ENCODE peak calls at places on chromosomes 11 and 22, in five cellular contexts. L is GM23338, W is H1, Y is HCT116, Q is neural progenitor cell. B is an unnamed sample.

GRCh38 chr11:68965901-68966868 is 14.6 kb downstream of the MRGPRD start:
- DNase-seq in L (no peak), Q (no peak), W (no peak), Y (no peak), B (no peak)

GRCh38 chr11:99841885-99842284 is 821.1 kb downstream of the CNTN5 start:
- DNase-seq in W (no peak), Y (no peak), Q (no peak), L (no peak), B (no peak)

GRCh38 chr11:95154514-95154913 is 64.9 kb downstream of the ENDOD1 start:
- DNase-seq in Y (peak; percentile 41), L (peak; percentile 84), W (no peak), Q (peak; percentile 80), B (no peak)

GRCh38 chr11:2932850-2933251 is 3.6 kb upstream of the PHLDA2 start:
- DNase-seq in Q (no peak), W (no peak), Y (no peak), L (no peak), B (no peak)

GRCh38 chr22:22748297-22748743 is 103.9 kb downstream of the GGTLC2 start:
- DNase-seq in Q (peak; percentile 44), Y (no peak), L (peak; percentile 43), W (no peak), B (no peak)

GRCh38 chr11:77150836-77151235 is 22.8 kb downstream of the MYO7A start:
- DNase-seq in W (no peak), Q (no peak), L (no peak), Y (no peak), B (no peak)

GRCh38 chr11:9760180-9760550 is 96.3 kb downstream of the SWAP70 start:
- DNase-seq in W (no peak), Q (no peak), L (no peak), Y (no peak), B (no peak)

GRCh38 chr11:124172076-124172475 is 11.1 kb upstream of the OR10D3 start:
- DNase-seq in L (no peak), Q (no peak), Y (no peak), W (no peak), B (no peak)

GRCh38 chr11:94028436-94028835 is 7.3 kb downstream of the HEPHL1 start:
- DNase-seq in Y (no peak), W (no peak), L (no peak), Q (no peak), B (peak; percentile 96)

GRCh38 chr22:36366291-36366708 is 21.5 kb downstream of the MYH9 start:
- DNase-seq in Q (no peak), L (no peak), Y (no peak), W (no peak), B (no peak)

GRCh38 chr11:107741044-107741823 is 29.4 kb upstream of the SLN start:
- DNase-seq in Y (peak; percentile 22), L (peak; percentile 67), Q (peak; percentile 46), W (no peak), B (no peak)

GRCh38 chr11:65802841-65803240 is 16.0 kb downstream of the OVOL1 start:
- DNase-seq in W (no peak), L (no peak), Q (no peak), Y (no peak), B (no peak)

GRCh38 chr11:19242184-19242932 is 1.6 kb upstream of the E2F8 start:
- DNase-seq in W (no peak), L (peak; percentile 48), Y (no peak), Q (peak; percentile 50), B (no peak)

GRCh38 chr22:49296561-49296960 is 531.1 kb downstream of the BRD1 start:
- DNase-seq in Y (no peak), Q (no peak), W (no peak), L (no peak), B (no peak)

GRCh38 chr22:39917776-39918493 is 17.1 kb downstream of the GRAP2 start:
- DNase-seq in Y (no peak), L (no peak), W (no peak), Q (no peak), B (no peak)

GRCh38 chr11:6825333-6825744 is 20.1 kb upstream of the OR10A5 start:
- DNase-seq in L (no peak), Y (no peak), Q (no peak), W (no peak), B (no peak)

GRCh38 chr11:98601181-98601773 is 419.5 kb upstream of the CNTN5 start:
- DNase-seq in Q (no peak), W (no peak), L (no peak), Y (no peak), B (no peak)

GRCh38 chr22:37278261-37278660 is 4.0 kb upstream of the CYTH4 start:
- DNase-seq in W (no peak), L (no peak), Q (no peak), Y (no peak), B (no peak)

GRCh38 chr11:69642913-69643632 is 2.1 kb downstream of the CCND1 start:
- DNase-seq in L (peak; percentile 81), Y (no peak), W (no peak), Q (peak; percentile 93), B (no peak)

GRCh38 chr11:109696191-109696897 is 274.4 kb downstream of the C11orf87 start:
- DNase-seq in Y (peak; percentile 31), W (no peak), Q (no peak), L (no peak), B (peak; percentile 99)

GRCh38 chr11:2570841-2571597 is 126.2 kb downstream of the KCNQ1 start:
- DNase-seq in L (no peak), W (no peak), Q (no peak), Y (no peak), B (no peak)

GRCh38 chr11:108733479-108734116 is 68.7 kb downstream of the DDX10 start:
- DNase-seq in Y (no peak), L (peak; percentile 11), Q (no peak), W (no peak), B (no peak)

GRCh38 chr11:134360050-134360835 is 28.5 kb downstream of the GLB1L2 start:
- DNase-seq in W (peak; percentile 91), Y (peak; percentile 54), L (peak; percentile 93), Q (peak; percentile 91), B (no peak)

GRCh38 chr11:9687736-9688494 is 24.0 kb downstream of the SWAP70 start:
- DNase-seq in Y (no peak), Q (no peak), W (no peak), L (no peak), B (no peak)

GRCh38 chr11:6604081-6604626 is 580 bp downstream of the ILK start:
- DNase-seq in L (peak; percentile 59), Y (no peak), W (no peak), Q (peak; percentile 67), B (no peak)

GRCh38 chr11:118342503-118343161 is at the start of gene CD3D:
- DNase-seq in Y (no peak), L (peak; percentile 6), Q (no peak), W (no peak), B (no peak)

GRCh38 chr11:118084247-118084646 is 2.5 kb downstream of the SMIM35 start:
- DNase-seq in L (no peak), Q (no peak), Y (no peak), W (no peak), B (no peak)

GRCh38 chr11:34051349-34052035 is at the start of gene CAPRIN1:
- DNase-seq in L (peak; percentile 93), W (peak; percentile 84), Q (peak; percentile 95), Y (peak; percentile 84), B (no peak)

GRCh38 chr11:101369835-101370234 is 214.0 kb downstream of the TRPC6 start:
- DNase-seq in Y (no peak), L (no peak), W (no peak), Q (no peak), B (no peak)

GRCh38 chr11:18321622-18321990 is 334 bp downstream of the HPS5 start:
- DNase-seq in Q (no peak), Y (no peak), L (peak; percentile 17), W (no peak), B (no peak)

GRCh38 chr11:63504933-63505586 is 824 bp upstream of the LGALS12 start:
- DNase-seq in Q (no peak), Y (no peak), L (no peak), W (no peak), B (no peak)

GRCh38 chr22:47356433-47357011 is 594.1 kb downstream of the TBC1D22A start:
- DNase-seq in Y (no peak), W (no peak), Q (no peak), L (no peak), B (no peak)

GRCh38 chr11:19673924-19674390 is 38.7 kb upstream of the NAV2 start:
- DNase-seq in Q (peak; percentile 77), W (no peak), Y (no peak), L (peak; percentile 54), B (no peak)

GRCh38 chr11:72227316-72228228 is 3.0 kb downstream of the INPPL1 start:
- DNase-seq in L (no peak), Y (no peak), W (no peak), Q (no peak), B (no peak)

GRCh38 chr11:19849947-19850593 is 137.4 kb downstream of the NAV2 start:
- DNase-seq in Y (no peak), Q (no peak), W (no peak), L (no peak), B (no peak)

GRCh38 chr11:69971741-69972140 is 106.4 kb upstream of the ANO1 start:
- DNase-seq in W (no peak), Y (no peak), Q (no peak), L (no peak), B (no peak)

GRCh38 chr11:94671553-94672366 is 96.4 kb upstream of the AMOTL1 start:
- DNase-seq in W (no peak), Q (no peak), L (no peak), Y (no peak), B (no peak)

GRCh38 chr11:12673924-12674570 is at the start of gene TEAD1:
- DNase-seq in L (peak; percentile 97), Q (peak; percentile 98), W (peak; percentile 87), Y (peak; percentile 74), B (peak; percentile 63)

GRCh38 chr11:70695086-70695960 is 297.0 kb downstream of the CTTN start:
- DNase-seq in Y (no peak), W (no peak), L (no peak), Q (no peak), B (no peak)

GRCh38 chr11:1129666-1130160 is 28.0 kb upstream of the MUC5AC start:
- DNase-seq in Y (no peak), Q (peak; percentile 22), W (no peak), L (no peak), B (no peak)
- H2AFZ ChIP-seq in Y (no peak overlapping the region), Q (no peak overlapping the region), W (no peak overlapping the region), L (no peak overlapping the region), B (no peak overlapping the region)

GRCh38 chr22:30314918-30315317 is 11.8 kb downstream of the TBC1D10A start:
- DNase-seq in Q (no peak), L (no peak), Y (no peak), W (no peak), B (no peak)
- H3K4me1 ChIP-seq in Q (no peaks in the 10 kb centered on the region), L (peaks cover 4% of the 10 kb centered on the region), Y (peaks cover 60% of the 10 kb centered on the region), W (no peaks in the 10 kb centered on the region), B (peaks cover 51% of the 10 kb centered on the region)

DNA sequence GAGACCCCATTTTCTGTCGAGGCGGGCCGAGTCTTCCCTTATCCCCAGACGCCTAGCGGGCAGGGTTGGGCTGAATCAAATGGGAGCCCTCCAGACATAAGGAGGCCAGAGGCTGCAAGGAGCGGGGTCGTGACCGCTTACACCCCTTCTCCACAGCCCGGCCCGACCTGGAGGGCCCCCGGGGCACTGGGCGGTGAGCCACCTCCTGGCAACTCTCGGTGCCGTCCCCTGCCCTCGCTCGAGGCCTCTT is 499 bp upstream of the GP1BB start:
- DNase-seq in Y (no peak), W (no peak), L (peak; percentile 51), Q (peak; percentile 40), B (no peak)
- H2AFZ ChIP-seq in Y (no peak overlapping the region), W (no peak overlapping the region), L (no peak overlapping the region), Q (no peak overlapping the region), B (no peak overlapping the region)

GRCh38 chr22:44192811-44193536 is 12.2 kb downstream of the PARVG start:
- DNase-seq in W (no peak), Q (no peak), L (no peak), Y (no peak), B (no peak)
- H3K4me1 ChIP-seq in W (no peaks in the 10 kb centered on the region), Q (peaks cover 19% of the 10 kb centered on the region), L (no peaks in the 10 kb centered on the region), Y (peaks cover 16% of the 10 kb centered on the region), B (no peaks in the 10 kb centered on the region)

GRCh38 chr11:111382451-111382850 is 3.4 kb upstream of the POU2AF1 start:
- DNase-seq in Q (no peak), W (no peak), Y (no peak), L (no peak), B (no peak)
- H2AFZ ChIP-seq in Q (no peak overlapping the region), W (no peak overlapping the region), Y (no peak overlapping the region), L (no peak overlapping the region), B (no peak overlapping the region)

B was measured in keratinocyte.